ENCODE peak calls at places on chromosomes 2 and 18, in four cellular contexts. K is lower lobe of right lung; B is upper lobe of right lung; R is naive thymus-derived CD4-positive, alpha-beta T cell. M is an unnamed sample.

GRCh38 chr2:137823196-137823595 is 141.1 kb upstream of the HNMT start:
- DNase-seq in K (no peak), R (no peak), B (no peak), M (no peak)

GRCh38 chr2:27655155-27655951 is 8.1 kb downstream of the SUPT7L start:
- DNase-seq in K (no peak), R (no peak), B (no peak), M (no peak)

GRCh38 chr2:66306488-66306887 is 128.4 kb upstream of the MEIS1 start:
- DNase-seq in B (no peak), K (no peak), R (no peak), M (no peak)

GRCh38 chr2:240250985-240251847 is 110.8 kb upstream of the OTOS start:
- DNase-seq in R (peak; percentile 5), B (peak; percentile 92), K (peak; percentile 87), M (no peak)

GRCh38 chr2:550860-551259 is 126.3 kb downstream of the TMEM18 start:
- DNase-seq in K (no peak), R (no peak), B (no peak), M (no peak)

GRCh38 chr2:151478011-151478410 is 68.3 kb downstream of the RIF1 start:
- DNase-seq in R (no peak), B (no peak), K (no peak), M (no peak)

GRCh38 chr2:8669157-8669852 is 12.6 kb upstream of the ID2 start:
- DNase-seq in R (no peak), K (no peak), B (peak; percentile 18), M (no peak)

GRCh38 chr2:96875498-96876035 is 5.7 kb upstream of the SEMA4C start:
- DNase-seq in K (no peak), R (no peak), B (no peak), M (no peak)

GRCh38 chr18:8705280-8705940 is at the start of gene MTCL1:
- DNase-seq in B (peak; percentile 75), K (peak; percentile 53), R (peak; percentile 14), M (no peak)

GRCh38 chr2:182098648-182099047 is 113.0 kb downstream of the PPP1R1C start:
- DNase-seq in B (no peak), K (no peak), R (no peak), M (no peak)

GRCh38 chr2:58131191-58132011 is 84.8 kb downstream of the VRK2 start:
- DNase-seq in K (no peak), R (no peak), B (no peak), M (no peak)

GRCh38 chr18:77105680-77106079 is 26.9 kb downstream of the MBP start:
- DNase-seq in B (no peak), R (no peak), K (no peak), M (no peak)

GRCh38 chr18:31206064-31206463 is 43.4 kb upstream of the DSC1 start:
- DNase-seq in R (no peak), K (no peak), B (no peak), M (peak; percentile 31)

GRCh38 chr2:71799013-71799575 is 345.7 kb downstream of the DYSF start:
- DNase-seq in K (no peak), B (no peak), R (no peak), M (no peak)

GRCh38 chr2:239304533-239305221 is 96.1 kb downstream of the HDAC4 start:
- DNase-seq in R (no peak), B (peak; percentile 47), K (no peak), M (no peak)

GRCh38 chr2:75523313-75524275 is 37.1 kb downstream of the EVA1A start:
- DNase-seq in K (no peak), R (no peak), B (no peak), M (no peak)

DNA sequence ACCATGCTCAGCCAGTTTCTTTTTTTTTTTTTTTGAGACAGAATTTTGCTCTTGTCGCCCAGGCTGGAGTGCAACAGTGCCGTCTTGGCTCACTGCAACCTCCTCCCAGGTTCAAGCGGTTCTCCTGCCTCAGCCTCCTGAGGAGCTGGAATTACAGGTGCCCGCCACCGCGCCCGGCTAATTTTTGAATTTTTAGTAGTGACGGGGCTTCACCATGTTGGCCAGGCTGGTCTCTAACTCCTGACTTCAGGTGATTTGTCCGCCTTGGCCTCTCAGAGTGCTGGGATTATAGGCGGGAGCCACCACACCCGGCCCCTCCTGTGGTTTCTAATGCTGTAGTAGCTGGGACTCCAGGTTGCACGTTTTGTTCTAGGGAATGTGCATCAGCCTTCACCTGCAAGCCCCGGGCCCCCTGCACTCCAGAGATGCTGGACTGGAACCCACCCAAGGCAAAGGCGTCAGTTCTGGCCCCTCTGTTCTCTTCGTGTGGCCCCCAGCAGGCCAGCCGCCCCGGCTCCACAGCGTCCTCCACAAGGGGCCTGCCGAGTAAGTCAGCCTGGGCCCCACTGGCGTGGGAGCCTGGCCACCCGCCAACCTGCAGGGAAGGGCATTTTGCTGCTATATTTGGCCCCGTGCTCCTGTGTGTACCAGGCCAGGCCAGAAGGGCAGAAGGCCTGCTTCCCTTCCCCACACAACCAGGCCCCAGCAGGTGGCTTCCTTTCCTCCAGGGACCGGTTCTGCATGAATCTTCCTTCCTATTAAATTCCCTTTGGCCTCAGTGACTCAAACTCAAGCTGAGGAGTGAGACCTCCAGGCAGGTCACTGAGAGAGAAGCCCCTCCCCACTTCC is 25.7 kb upstream of the B3GNT7 start:
- DNase-seq in R (no peak), B (no peak), K (peak; percentile 50), M (no peak)
- H3K27ac ChIP-seq in R (no peak overlapping the region), B (no peak overlapping the region), K (no peak overlapping the region), M (no peak overlapping the region)

GRCh38 chr2:105578166-105578565 is 166.5 kb upstream of the NCK2 start:
- DNase-seq in B (no peak), R (no peak), K (no peak), M (no peak)
- H3K27ac ChIP-seq in B (no peak overlapping the region), R (no peak overlapping the region), K (no peak overlapping the region), M (no peak overlapping the region)

GRCh38 chr2:37378411-37378810 is 34.0 kb downstream of the QPCT start:
- DNase-seq in B (no peak), R (no peak), K (no peak), M (no peak)
- H3K27ac ChIP-seq in B (no peak overlapping the region), R (no peak overlapping the region), K (no peak overlapping the region), M (no peak overlapping the region)

GRCh38 chr18:48541026-48541746 is 2.4 kb downstream of the CTIF start:
- DNase-seq in K (peak; percentile 84), B (peak; percentile 89), R (peak; percentile 23), M (peak; percentile 51)

GRCh38 chr18:48543228-48543627 is 4.4 kb downstream of the CTIF start:
- DNase-seq in K (no peak), R (no peak), B (no peak), M (no peak)

GRCh38 chr18:48542513-48543181 is 3.8 kb downstream of the CTIF start:
- DNase-seq in R (no peak), K (no peak), B (no peak), M (no peak)

GRCh38 chr18:48540329-48541025 is 1.6 kb downstream of the CTIF start:
- DNase-seq in K (peak; percentile 83), B (peak; percentile 86), R (no peak), M (peak; percentile 77)

DNA sequence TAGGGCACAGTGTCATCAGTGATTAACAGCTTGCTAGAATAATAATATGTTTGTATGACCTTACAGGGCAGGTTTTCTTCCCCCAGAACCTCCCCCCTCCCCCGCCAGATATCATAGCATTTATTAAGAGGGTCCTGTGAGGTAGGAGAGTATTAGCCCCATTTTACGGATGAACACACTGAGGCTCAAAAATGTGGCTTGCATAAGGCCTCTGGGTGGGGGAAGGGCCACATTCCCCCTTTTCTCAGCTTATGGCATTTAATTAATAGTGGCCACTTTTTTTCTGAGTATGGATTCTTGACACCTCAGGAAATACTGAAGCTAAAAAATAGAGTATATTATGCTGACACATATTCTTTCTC is 2.9 kb downstream of the CTIF start:
- DNase-seq in B (no peak), R (no peak), K (no peak), M (no peak)
- H3K27ac ChIP-seq in B (peak overlapping the region; percentile 77), R (no peak overlapping the region), K (peak overlapping the region; percentile 89), M (no peak overlapping the region)

GRCh38 chr2:127651987-127652550 is 6.1 kb downstream of the GPR17 start:
- DNase-seq in B (no peak), K (peak; percentile 49), R (no peak), M (peak; percentile 15)
- H3K27ac ChIP-seq in B (peak overlapping the region; percentile 17), K (no peak overlapping the region), R (no peak overlapping the region), M (no peak overlapping the region)

DNA sequence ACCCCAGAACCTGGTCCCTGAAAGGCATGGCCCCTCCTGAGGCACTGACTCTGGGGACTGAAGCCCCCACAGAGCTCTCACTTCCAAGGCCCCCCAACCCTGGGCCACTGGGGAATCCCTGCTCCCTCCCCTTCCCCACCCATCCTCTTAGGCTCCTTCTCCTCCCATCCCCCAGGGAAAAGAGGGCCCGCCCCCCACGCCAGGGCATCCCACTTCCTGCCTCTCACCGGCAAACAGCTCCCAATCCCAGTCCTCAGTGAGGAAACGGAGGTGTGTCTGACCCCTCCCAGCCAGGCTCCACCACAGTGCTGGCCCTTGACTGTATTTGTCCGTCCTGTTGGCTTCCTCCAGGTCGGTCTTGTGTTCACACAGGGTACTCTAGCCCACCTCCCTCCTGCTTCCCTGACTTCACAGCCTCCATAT is 35.0 kb upstream of the PTMA start:
- DNase-seq in R (no peak), B (peak; percentile 93), K (peak; percentile 89), M (no peak)
- H3K27ac ChIP-seq in R (no peak overlapping the region), B (peak overlapping the region; percentile 89), K (peak overlapping the region; percentile 92), M (peak overlapping the region; percentile 81)

DNA sequence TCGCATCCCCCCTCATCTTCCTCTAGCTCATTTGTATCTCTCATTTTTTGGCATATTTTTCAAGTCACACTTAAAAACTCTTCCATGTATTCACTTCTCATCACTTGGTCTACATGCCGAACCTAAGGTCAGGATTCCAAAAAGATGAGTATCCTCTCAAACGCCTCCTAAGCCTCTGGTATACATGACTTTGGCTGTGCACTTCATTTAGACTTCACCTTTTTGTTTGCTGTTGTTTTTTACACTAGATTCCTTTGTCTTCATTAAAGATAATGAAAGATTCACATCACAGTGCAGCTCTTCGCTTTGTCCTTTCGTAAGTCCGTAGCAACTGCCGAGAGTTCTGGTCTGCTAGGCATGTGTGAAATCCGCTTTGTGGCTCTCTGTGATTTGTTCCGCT is 17.8 kb downstream of the RND3 start:
- DNase-seq in R (no peak), K (no peak), B (no peak), M (no peak)
- H3K27ac ChIP-seq in R (no peak overlapping the region), K (no peak overlapping the region), B (no peak overlapping the region), M (no peak overlapping the region)

GRCh38 chr2:128580988-128581848 is 262.6 kb upstream of the HS6ST1 start:
- DNase-seq in K (no peak), B (no peak), R (no peak), M (no peak)

GRCh38 chr2:128577141-128577930 is 258.7 kb upstream of the HS6ST1 start:
- DNase-seq in R (no peak), K (no peak), B (peak; percentile 15), M (no peak)

GRCh38 chr2:128581849-128582244 is 263.2 kb upstream of the HS6ST1 start:
- DNase-seq in R (no peak), K (no peak), B (no peak), M (no peak)

GRCh38 chr2:128578406-128579385 is 260.0 kb upstream of the HS6ST1 start:
- DNase-seq in R (no peak), K (no peak), B (peak; percentile 30), M (no peak)

GRCh38 chr2:128579825-128580224 is 261.2 kb upstream of the HS6ST1 start:
- DNase-seq in R (no peak), K (no peak), B (no peak), M (no peak)
- H3K27ac ChIP-seq in R (no peak overlapping the region), K (no peak overlapping the region), B (no peak overlapping the region), M (no peak overlapping the region)

DNA sequence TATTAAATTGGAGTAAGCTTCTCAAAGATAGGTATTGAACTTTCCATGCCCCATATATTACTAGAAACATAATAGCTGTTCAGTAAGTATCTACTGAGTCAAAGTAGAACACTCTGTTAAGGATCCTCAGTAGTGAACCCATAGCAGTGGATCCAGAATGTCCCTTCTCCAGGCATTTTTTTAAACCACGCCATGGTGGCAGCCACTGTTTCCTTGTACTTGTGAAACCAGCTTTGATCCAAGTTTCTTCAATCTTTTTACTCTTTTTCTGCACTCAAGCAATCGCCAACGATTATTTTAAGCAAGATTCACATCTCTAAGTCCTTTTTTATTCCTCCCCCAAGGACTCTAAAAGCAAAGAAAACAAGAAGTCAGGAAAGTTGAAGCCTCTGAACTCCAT is 291.2 kb upstream of the SLC14A2 start:
- DNase-seq in R (no peak), K (no peak), B (no peak), M (no peak)
- H3K27ac ChIP-seq in R (no peak overlapping the region), K (peak overlapping the region; percentile 29), B (peak overlapping the region; percentile 65), M (no peak overlapping the region)